ENCODE peak calls at places on chromosomes 5 and 9, in eight cellular contexts. One of them, this sample, is unnamed.

GRCh38 chr5:172854451-172854871 is 20.4 kb downstream of the ERGIC1 start:
- DNase-seq in fibroblast of lung: no peak
- DNase-seq in H1: no peak
- DNase-seq in PC-9: no peak
- DNase-seq in A673: no peak
- DNase-seq in GM23338: no peak
- DNase-seq in GM23248: peak; percentile 74
- DNase-seq in PC-3: no peak
- DNase-seq in this sample: no peak

GRCh38 chr9:122265265-122265900 is 701 bp downstream of the MRRF start:
- DNase-seq in fibroblast of lung: peak; percentile 9
- DNase-seq in PC-9: peak; percentile 55
- DNase-seq in A673: peak; percentile 21
- DNase-seq in GM23248: peak; percentile 64
- DNase-seq in PC-3: peak; percentile 37
- DNase-seq in GM23338: peak; percentile 44
- DNase-seq in H1: no peak
- DNase-seq in this sample: no peak

GRCh38 chr5:84113246-84114118 is 271.2 kb downstream of the EDIL3 start:
- DNase-seq in GM23248: peak; percentile 7
- DNase-seq in H1: peak; percentile 51
- DNase-seq in GM23338: peak; percentile 61
- DNase-seq in PC-9: no peak
- DNase-seq in PC-3: no peak
- DNase-seq in A673: peak; percentile 11
- DNase-seq in fibroblast of lung: peak; percentile 75
- DNase-seq in this sample: no peak

GRCh38 chr5:91382530-91383026 is 539 bp downstream of the ARRDC3 start:
- DNase-seq in PC-3: peak; percentile 53
- DNase-seq in fibroblast of lung: peak; percentile 42
- DNase-seq in A673: peak; percentile 62
- DNase-seq in GM23248: peak; percentile 72
- DNase-seq in H1: no peak
- DNase-seq in PC-9: no peak
- DNase-seq in GM23338: peak; percentile 49
- DNase-seq in this sample: no peak

GRCh38 chr9:127132921-127133647 is 10.6 kb upstream of the ANGPTL2 start:
- DNase-seq in PC-9: no peak
- DNase-seq in PC-3: no peak
- DNase-seq in GM23248: peak; percentile 74
- DNase-seq in H1: no peak
- DNase-seq in fibroblast of lung: peak; percentile 61
- DNase-seq in A673: no peak
- DNase-seq in GM23338: peak; percentile 63
- DNase-seq in this sample: no peak

GRCh38 chr5:122149691-122150090 is 20.3 kb downstream of the ZNF474 start:
- DNase-seq in A673: no peak
- DNase-seq in PC-9: no peak
- DNase-seq in fibroblast of lung: no peak
- DNase-seq in PC-3: no peak
- DNase-seq in GM23338: no peak
- DNase-seq in H1: no peak
- DNase-seq in GM23248: no peak
- DNase-seq in this sample: no peak

GRCh38 chr9:71646131-71646530 is 122.2 kb downstream of the CEMIP2 start:
- DNase-seq in PC-9: no peak
- DNase-seq in H1: no peak
- DNase-seq in A673: no peak
- DNase-seq in fibroblast of lung: no peak
- DNase-seq in GM23248: no peak
- DNase-seq in GM23338: no peak
- DNase-seq in PC-3: no peak
- DNase-seq in this sample: no peak

GRCh38 chr5:89342106-89342876 is 459.3 kb upstream of the MEF2C start:
- DNase-seq in PC-9: no peak
- DNase-seq in H1: no peak
- DNase-seq in GM23248: peak; percentile 94
- DNase-seq in PC-3: no peak
- DNase-seq in GM23338: no peak
- DNase-seq in A673: peak; percentile 15
- DNase-seq in fibroblast of lung: peak; percentile 96
- DNase-seq in this sample: no peak

GRCh38 chr5:139016186-139016585 is 141.1 kb upstream of the LRRTM2 start:
- DNase-seq in GM23338: no peak
- DNase-seq in fibroblast of lung: peak; percentile 65
- DNase-seq in A673: no peak
- DNase-seq in PC-3: no peak
- DNase-seq in H1: no peak
- DNase-seq in PC-9: no peak
- DNase-seq in GM23248: no peak
- DNase-seq in this sample: no peak

GRCh38 chr5:29518176-29518575 is 1675.3 kb upstream of the CDH6 start:
- DNase-seq in PC-9: no peak
- DNase-seq in GM23248: no peak
- DNase-seq in GM23338: no peak
- DNase-seq in A673: no peak
- DNase-seq in fibroblast of lung: no peak
- DNase-seq in PC-3: no peak
- DNase-seq in H1: no peak
- DNase-seq in this sample: no peak

DNA sequence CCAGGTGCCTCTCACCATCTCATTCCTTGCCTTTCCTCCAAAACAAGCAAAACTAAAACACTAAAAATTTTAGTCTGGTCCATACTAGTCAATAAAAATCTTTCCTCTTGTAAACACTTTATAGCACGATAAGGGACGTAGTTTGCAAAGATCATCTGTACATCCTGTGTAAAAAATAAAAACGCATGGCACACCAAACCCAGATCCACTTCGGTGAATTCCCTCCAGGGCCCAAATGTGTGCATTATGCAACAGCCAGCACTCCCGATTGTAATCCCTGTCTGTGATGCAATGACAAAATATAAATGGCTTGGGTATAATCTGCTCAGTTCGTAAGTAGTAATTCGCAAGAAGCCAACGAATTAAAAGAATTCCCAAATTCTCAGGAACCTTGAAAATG is 1.4 kb downstream of the FAM169A start:
- DNase-seq in fibroblast of lung: no peak
- DNase-seq in H1: no peak
- DNase-seq in PC-3: peak; percentile 25
- DNase-seq in A673: no peak
- DNase-seq in GM23338: no peak
- DNase-seq in PC-9: no peak
- DNase-seq in GM23248: no peak
- DNase-seq in this sample: no peak
- H3K4me3 ChIP-seq in fibroblast of lung: no peak overlapping the region
- H3K4me3 ChIP-seq in H1: peak overlapping the region; percentile 99
- H3K4me3 ChIP-seq in PC-3: peak overlapping the region; percentile 91
- H3K4me3 ChIP-seq in A673: peak overlapping the region; percentile 70
- H3K4me3 ChIP-seq in GM23338: peak overlapping the region; percentile 87
- H3K4me3 ChIP-seq in PC-9: peak overlapping the region; percentile 95
- H3K4me3 ChIP-seq in GM23248: no peak overlapping the region
- H3K4me3 ChIP-seq in this sample: peak overlapping the region; percentile 89

GRCh38 chr9:91897201-91897600 is 52.8 kb downstream of the ROR2 start:
- DNase-seq in A673: no peak
- DNase-seq in H1: no peak
- DNase-seq in GM23248: peak; percentile 44
- DNase-seq in PC-3: no peak
- DNase-seq in fibroblast of lung: peak; percentile 63
- DNase-seq in GM23338: no peak
- DNase-seq in PC-9: no peak
- DNase-seq in this sample: no peak
- H3K27ac ChIP-seq in A673: peak overlapping the region; percentile 80
- H3K27ac ChIP-seq in H1: no peak overlapping the region
- H3K27ac ChIP-seq in GM23248: no peak overlapping the region
- H3K27ac ChIP-seq in PC-3: no peak overlapping the region
- H3K27ac ChIP-seq in fibroblast of lung: no peak overlapping the region
- H3K27ac ChIP-seq in GM23338: no peak overlapping the region
- H3K27ac ChIP-seq in PC-9: no peak overlapping the region
- H3K27ac ChIP-seq in this sample: no peak overlapping the region

GRCh38 chr9:96874201-96874785 is 20.0 kb upstream of the ZNF782 start:
- DNase-seq in GM23248: no peak
- DNase-seq in PC-9: no peak
- DNase-seq in PC-3: no peak
- DNase-seq in A673: no peak
- DNase-seq in fibroblast of lung: no peak
- DNase-seq in H1: no peak
- DNase-seq in GM23338: no peak
- DNase-seq in this sample: no peak

GRCh38 chr9:96877269-96877668 is 23.0 kb upstream of the ZNF782 start:
- DNase-seq in GM23248: no peak
- DNase-seq in fibroblast of lung: no peak
- DNase-seq in A673: no peak
- DNase-seq in PC-3: no peak
- DNase-seq in H1: no peak
- DNase-seq in GM23338: peak; percentile 59
- DNase-seq in PC-9: no peak
- DNase-seq in this sample: no peak

GRCh38 chr9:96871176-96871575 is 16.9 kb upstream of the ZNF782 start:
- DNase-seq in fibroblast of lung: no peak
- DNase-seq in A673: no peak
- DNase-seq in PC-9: no peak
- DNase-seq in H1: no peak
- DNase-seq in PC-3: no peak
- DNase-seq in GM23248: peak; percentile 43
- DNase-seq in GM23338: no peak
- DNase-seq in this sample: no peak

GRCh38 chr9:96874947-96875459 is 20.7 kb upstream of the ZNF782 start:
- DNase-seq in GM23338: no peak
- DNase-seq in fibroblast of lung: peak; percentile 58
- DNase-seq in H1: no peak
- DNase-seq in A673: peak; percentile 24
- DNase-seq in PC-3: peak; percentile 84
- DNase-seq in PC-9: peak; percentile 94
- DNase-seq in GM23248: peak; percentile 30
- DNase-seq in this sample: no peak

DNA sequence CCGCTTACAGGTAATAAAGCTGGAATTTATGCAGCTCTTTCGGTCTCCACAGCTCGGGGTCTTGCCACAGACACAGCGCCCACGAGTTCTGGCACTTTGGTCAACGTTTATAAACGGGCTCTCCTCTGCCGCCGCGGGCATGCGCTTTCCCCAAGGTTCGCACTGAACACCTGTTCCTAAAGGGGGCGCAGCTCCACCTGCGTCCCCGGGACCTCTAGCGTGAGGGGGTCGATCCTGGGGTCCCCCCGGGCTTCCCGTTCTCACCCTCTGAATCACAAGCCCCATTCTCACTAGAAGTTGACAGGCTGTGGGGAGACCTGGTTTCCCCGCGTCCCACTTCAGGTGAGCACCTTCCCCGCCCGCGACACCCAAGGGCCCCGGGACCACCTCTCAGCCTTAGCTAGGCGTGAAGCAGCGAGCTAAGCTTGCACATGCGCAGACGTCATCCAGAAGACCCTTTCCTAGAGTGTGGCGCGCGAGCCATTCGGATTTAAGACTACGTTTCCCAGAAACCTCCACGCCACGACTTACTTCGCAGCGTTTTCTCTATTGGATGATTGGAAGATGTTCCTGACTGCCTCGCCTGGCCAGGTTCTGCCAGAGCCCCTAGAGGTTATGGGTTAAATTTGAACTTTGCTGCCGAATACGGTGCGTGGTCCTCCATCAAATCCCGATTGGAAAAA is 21.3 kb upstream of the ZNF782 start:
- DNase-seq in GM23248: peak; percentile 50
- DNase-seq in fibroblast of lung: peak; percentile 71
- DNase-seq in H1: peak; percentile 91
- DNase-seq in PC-9: peak; percentile 68
- DNase-seq in A673: peak; percentile 94
- DNase-seq in GM23338: peak; percentile 100
- DNase-seq in PC-3: peak; percentile 72
- DNase-seq in this sample: peak; percentile 85
- TF ChIP-seq EZH2 in GM23248: no peak
- TF ChIP-seq EZH2 in fibroblast of lung: peak; percentile 18
- TF ChIP-seq EZH2 in H1: no peak
- TF ChIP-seq EZH2 in PC-9: no peak
- TF ChIP-seq EZH2 in A673: no peak
- TF ChIP-seq EZH2 in GM23338: no peak
- TF ChIP-seq EZH2 in PC-3: no peak
- TF ChIP-seq EZH2 in this sample: no peak

GRCh38 chr9:136542246-136543041 is 3.4 kb downstream of the NOTCH1 start:
- DNase-seq in PC-9: no peak
- DNase-seq in GM23338: no peak
- DNase-seq in GM23248: no peak
- DNase-seq in fibroblast of lung: no peak
- DNase-seq in PC-3: no peak
- DNase-seq in A673: peak; percentile 33
- DNase-seq in H1: no peak
- DNase-seq in this sample: no peak
- H3K4me3 ChIP-seq in PC-9: no peak overlapping the region
- H3K4me3 ChIP-seq in GM23338: no peak overlapping the region
- H3K4me3 ChIP-seq in GM23248: no peak overlapping the region
- H3K4me3 ChIP-seq in fibroblast of lung: no peak overlapping the region
- H3K4me3 ChIP-seq in PC-3: no peak overlapping the region
- H3K4me3 ChIP-seq in A673: no peak overlapping the region
- H3K4me3 ChIP-seq in H1: no peak overlapping the region
- H3K4me3 ChIP-seq in this sample: no peak overlapping the region

GRCh38 chr5:73424489-73425102 is 24.0 kb downstream of the FOXD1 start:
- DNase-seq in A673: no peak
- DNase-seq in H1: no peak
- DNase-seq in PC-3: no peak
- DNase-seq in fibroblast of lung: peak; percentile 78
- DNase-seq in PC-9: no peak
- DNase-seq in GM23248: no peak
- DNase-seq in GM23338: no peak
- DNase-seq in this sample: no peak
- H3K27ac ChIP-seq in A673: no peak overlapping the region
- H3K27ac ChIP-seq in H1: no peak overlapping the region
- H3K27ac ChIP-seq in PC-3: no peak overlapping the region
- H3K27ac ChIP-seq in fibroblast of lung: no peak overlapping the region
- H3K27ac ChIP-seq in PC-9: no peak overlapping the region
- H3K27ac ChIP-seq in GM23248: no peak overlapping the region
- H3K27ac ChIP-seq in GM23338: no peak overlapping the region
- H3K27ac ChIP-seq in this sample: no peak overlapping the region

DNA sequence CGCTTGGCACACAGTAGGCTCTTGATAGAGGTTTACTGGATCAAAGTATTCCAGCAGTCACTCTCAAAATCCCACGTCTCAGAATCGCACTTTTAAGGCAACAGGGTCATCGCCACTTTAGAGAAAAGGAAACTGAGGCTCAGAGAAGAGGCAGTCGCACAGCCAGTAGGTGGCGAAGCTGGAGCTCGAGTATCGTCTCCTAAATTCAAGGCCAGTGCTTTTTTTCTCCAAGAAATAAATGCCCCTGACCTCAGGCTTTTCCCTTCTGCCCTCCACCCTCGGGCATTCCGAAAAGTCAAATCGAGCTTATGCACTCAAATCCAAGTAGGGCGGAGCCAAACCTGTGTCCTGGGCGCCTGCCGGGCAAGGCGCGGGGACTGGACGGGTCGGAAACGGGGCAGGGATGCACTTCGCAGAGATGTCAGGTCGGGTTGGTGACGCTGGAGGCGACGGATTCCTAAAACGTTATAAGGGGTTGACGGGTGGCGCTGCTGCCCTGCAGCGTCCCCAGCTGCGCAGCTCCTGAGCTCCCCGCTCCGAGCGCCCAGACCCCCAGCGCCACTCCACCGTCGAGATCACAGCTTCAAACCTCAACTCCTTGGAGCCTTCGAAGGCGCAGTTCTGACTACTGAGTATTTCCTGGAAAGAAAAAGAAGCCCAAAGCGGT is 4.7 kb upstream of the FOXB2 start:
- DNase-seq in H1: no peak
- DNase-seq in fibroblast of lung: no peak
- DNase-seq in PC-3: no peak
- DNase-seq in GM23248: peak; percentile 26
- DNase-seq in PC-9: no peak
- DNase-seq in GM23338: peak; percentile 71
- DNase-seq in A673: no peak
- DNase-seq in this sample: no peak
- TF ChIP-seq EZH2 in H1: peak; percentile 58
- TF ChIP-seq EZH2 in fibroblast of lung: peak; percentile 0
- TF ChIP-seq EZH2 in PC-3: no peak
- TF ChIP-seq EZH2 in GM23248: no peak
- TF ChIP-seq EZH2 in PC-9: no peak
- TF ChIP-seq EZH2 in GM23338: peak; percentile 69
- TF ChIP-seq EZH2 in A673: peak; percentile 48
- TF ChIP-seq EZH2 in this sample: no peak

This sample was measured in SK-N-MC.